ENCODE peak calls at places on chromosome 2, in six cellular contexts. C, M, P, R, A and V are unnamed samples.

GRCh38 chr2:113181491-113182051 is 7.8 kb downstream of the PSD4 start:
- DNase-seq in C (no peak), M (no peak), P (peak), R (no peak), A (no peak), V (no peak)

GRCh38 chr2:34012728-34013302 is 413.7 kb upstream of the FAM98A start:
- DNase-seq in C (peak), M (peak), P (peak), R (no peak), A (peak), V (no peak)

GRCh38 chr2:227052879-227053278 is 111.1 kb downstream of the COL4A4 start:
- DNase-seq in C (no peak), M (no peak), P (no peak), R (no peak), A (no peak), V (no peak)

GRCh38 chr2:235765181-235765820 is 271.5 kb downstream of the AGAP1 start:
- DNase-seq in C (peak), M (peak), P (no peak), R (no peak), A (no peak), V (no peak)

GRCh38 chr2:165794520-165794882 is 454 bp upstream of the GALNT3 start:
- DNase-seq in C (no peak), M (peak), P (peak), R (no peak), A (peak), V (peak)

GRCh38 chr2:174224665-174225288 is 23.6 kb downstream of the OLA1 start:
- DNase-seq in C (no peak), M (no peak), P (no peak), R (no peak), A (no peak), V (no peak)

GRCh38 chr2:61266653-61267505 is 104.9 kb downstream of the C2orf74 start:
- DNase-seq in C (no peak), M (no peak), P (no peak), R (no peak), A (no peak), V (no peak)

GRCh38 chr2:30272761-30273573 is 41.6 kb downstream of the LBH start:
- DNase-seq in C (peak), M (peak), P (no peak), R (no peak), A (no peak), V (peak)

DNA sequence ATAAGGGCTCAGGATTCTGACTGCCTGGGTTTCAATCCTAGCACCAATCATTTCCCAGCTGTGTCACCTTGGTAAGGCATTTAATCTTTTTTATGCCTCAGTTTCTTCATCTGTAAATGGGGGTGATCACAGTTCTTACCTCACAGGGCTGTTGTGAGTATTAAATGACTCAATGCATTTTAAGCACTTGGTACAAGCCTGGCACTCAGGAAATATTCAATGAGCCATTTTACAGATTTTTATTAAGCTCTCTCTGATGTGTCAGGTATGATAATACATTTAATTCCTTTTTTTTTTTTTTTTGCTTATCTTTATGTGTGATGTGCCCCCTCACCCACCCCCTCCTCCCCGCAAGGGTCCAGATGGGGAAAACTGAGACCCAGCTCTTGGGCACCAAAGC is 12.0 kb downstream of the SPEG start:
- DNase-seq in C (no peak), M (no peak), P (no peak), R (no peak), A (no peak), V (no peak)
- H3K4me3 ChIP-seq in C (no peak), M (no peak), P (no peak), R (no peak), A (no peak), V (no peak)

DNA sequence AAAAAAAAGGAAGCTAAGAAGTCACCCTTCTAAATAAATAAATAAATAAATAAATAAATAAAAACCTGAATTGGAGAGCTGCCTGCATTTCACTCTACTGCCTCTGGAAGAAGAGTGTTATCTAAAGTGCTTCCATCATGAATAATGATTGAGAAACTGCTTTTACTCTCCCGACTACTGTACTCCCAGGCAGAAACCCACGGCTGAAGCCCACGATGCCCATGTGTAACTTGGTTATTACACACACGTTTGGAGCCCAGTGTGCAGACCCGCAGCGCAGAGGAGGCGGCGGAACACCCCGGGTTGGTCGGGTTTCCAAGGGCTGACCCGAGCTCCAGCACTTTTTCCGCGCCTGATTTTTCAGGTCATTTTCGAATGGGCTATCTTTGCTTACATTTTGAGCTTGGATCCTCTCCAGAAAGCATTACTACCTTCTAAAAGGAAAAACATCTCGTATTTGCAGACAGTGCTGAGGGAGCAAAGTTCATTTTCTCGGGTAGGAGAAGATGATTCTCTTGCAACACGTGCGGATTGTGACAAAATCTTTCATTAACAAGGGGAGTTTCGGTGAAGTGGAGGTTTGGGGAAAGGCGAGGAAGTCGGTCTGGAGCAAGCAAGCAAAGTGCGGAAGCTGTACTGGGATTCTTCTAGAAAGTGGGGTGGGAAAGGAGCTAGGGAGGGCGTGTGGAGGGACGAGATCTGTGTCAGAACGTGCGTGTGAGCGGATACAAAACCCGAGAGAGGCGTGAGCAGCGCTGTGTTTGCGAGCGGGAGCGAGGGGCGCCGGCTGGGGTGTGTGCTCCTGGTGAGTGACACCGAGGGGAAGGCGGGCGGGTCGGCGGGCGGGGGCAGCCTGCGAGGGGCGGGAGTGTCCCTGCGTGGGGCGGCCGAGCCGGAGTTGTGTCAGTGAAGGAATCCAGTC is at the start of gene SPATS2L:
- DNase-seq in C (peak), M (peak), P (peak), R (no peak), A (peak), V (peak)
- TF ChIP-seq CTCF in C (no peak), M (no peak), P (no peak), R (no peak), A (no peak), V (no peak)

DNA sequence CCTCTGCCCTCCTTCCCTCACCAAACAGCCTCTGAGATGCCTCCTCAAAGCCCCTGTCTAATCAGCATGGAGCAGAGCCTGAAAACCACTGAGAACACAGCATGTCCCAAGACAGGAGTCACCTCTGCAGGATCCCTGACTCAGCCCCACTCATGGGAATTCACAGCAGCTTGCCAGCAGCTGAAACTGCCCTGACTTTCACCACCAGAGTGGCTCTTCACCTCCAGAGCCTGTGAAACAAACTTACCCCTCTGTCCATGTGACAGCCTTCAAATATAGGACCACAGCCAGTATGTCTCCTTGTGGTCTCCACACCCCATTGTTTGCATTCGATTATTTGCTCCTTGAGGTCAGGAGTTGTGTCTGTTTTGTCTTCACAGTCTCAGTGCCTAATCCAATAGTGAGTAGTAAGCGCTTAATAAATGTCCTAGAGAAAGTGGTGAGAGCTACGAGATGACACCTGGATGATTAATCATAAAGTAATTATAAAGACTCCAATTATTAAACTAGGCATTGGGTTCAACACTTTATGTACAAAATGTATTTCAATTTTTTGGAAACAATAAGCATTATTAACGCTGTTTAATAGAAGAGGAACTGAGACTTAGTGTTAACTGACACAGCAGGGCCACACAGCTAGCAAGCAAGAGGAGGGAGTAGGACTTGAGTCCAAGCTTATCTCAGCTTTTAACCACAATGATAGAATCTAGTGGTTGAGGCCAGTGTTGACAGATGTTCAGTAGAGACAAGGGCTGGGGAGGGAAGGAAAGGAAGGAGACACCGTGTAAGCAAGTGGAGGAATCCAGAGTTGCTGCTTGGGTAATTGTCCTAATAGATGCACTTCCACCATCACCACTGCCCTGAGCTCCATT is 358.6 kb upstream of the TNP1 start:
- DNase-seq in C (no peak), M (peak), P (no peak), R (no peak), A (no peak), V (no peak)
- TF ChIP-seq POLR2A in C (no peak), M (no peak), P (no peak), R (no peak), A (no peak), V (no peak)

DNA sequence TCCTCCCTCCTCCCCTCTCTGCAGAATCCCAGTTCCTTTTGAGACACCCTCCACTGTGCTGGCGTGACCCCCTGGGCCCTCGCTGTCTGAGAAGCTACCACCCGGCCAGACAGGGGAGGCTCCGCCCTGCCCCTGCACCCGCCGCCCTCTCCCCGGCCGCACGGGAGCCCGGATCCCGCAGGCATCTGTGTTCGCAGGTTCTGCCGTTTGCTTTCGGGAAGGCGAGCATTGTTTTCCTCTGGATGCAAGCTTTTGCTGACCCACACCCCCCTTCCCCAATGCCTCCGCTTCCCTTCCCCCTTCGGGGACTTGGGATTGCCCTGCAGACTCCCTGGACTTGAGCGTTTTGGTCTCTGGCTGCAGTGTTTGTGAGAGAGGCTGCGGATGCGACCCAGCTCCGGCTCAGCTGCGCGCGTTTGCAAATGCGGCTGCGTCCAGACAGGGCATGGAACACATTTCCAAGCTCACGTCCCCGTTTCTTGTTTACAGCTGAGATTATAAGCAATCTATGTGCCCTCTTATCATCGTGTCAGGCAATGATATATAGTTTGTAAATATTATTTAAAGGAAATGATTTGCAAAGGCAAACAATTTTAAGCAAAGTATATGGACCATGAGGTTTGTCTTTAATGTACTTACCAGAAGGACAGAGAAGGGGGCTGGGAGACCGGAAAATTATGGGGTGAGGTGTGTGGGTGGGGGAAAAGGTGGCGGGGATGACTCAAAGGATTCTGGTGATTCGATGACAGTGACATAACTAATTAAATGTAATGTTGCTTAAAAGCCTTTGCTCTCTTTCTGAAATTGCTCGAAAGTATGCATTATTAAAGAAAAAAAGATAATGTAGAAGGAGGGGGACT is 631.8 kb downstream of the NYAP2 start:
- DNase-seq in C (peak), M (peak), P (peak), R (no peak), A (peak), V (peak)
- H3K4me3 ChIP-seq in C (peak), M (peak), P (no peak), R (peak), A (peak), V (peak)

DNA sequence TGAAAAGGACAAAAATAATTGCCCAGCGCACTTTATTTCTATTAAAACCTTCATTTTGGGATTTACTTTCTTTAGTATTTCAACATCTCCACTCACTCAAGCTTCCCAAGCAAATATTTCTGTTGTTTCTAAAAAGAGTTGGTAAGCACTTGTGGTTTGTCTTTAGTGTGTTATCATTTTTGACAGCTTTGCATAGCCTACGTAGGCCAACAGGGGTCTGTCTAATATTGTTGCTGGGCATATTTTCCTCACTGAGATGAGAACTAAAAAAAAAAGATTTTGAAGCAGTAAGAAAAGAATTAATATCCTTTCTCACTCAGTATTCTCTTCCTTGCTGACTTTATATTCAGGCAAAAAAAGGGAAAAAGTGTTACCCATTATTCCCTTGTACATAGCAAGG is 494.1 kb downstream of the ARHGAP15 start:
- DNase-seq in C (no peak), M (no peak), P (no peak), R (no peak), A (no peak), V (no peak)
- TF ChIP-seq CTCF in C (no peak), M (peak), P (no peak), R (no peak), A (no peak), V (no peak)

GRCh38 chr2:85853499-85854165 is 35.2 kb downstream of the ST3GAL5 start:
- DNase-seq in C (no peak), M (no peak), P (no peak), R (no peak), A (no peak), V (no peak)
- TF ChIP-seq POLR2A in C (no peak), M (no peak), P (no peak), R (no peak), A (no peak), V (no peak)

GRCh38 chr2:129369437-129369836 is 610.0 kb upstream of the RAB6C start:
- DNase-seq in C (no peak), M (no peak), P (no peak), R (no peak), A (no peak), V (no peak)
- H3K4me3 ChIP-seq in C (no peak), M (no peak), P (no peak), R (no peak), A (no peak), V (no peak)

DNA sequence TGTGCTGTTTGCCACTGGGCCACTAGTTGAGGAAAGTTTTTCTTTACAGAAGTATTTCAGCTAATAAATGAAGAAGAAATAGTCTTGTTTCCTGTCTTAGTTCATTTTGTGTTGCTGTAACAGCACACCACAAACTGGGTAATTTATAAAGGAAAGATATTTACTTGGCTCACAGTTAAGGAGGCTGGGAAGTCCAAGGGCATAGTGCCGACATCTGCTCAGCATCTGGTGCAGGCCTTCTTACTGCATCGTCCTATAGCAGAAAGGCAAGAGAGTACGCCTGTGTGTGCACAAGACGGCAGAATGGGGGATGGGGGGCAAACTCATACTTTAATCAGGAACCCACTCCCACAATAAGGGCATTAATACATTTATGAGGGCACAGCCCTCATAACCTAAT is 88.1 kb downstream of the TCF7L1 start:
- DNase-seq in C (no peak), M (peak), P (no peak), R (no peak), A (no peak), V (peak)
- TF ChIP-seq CTCF in C (no peak), M (no peak), P (no peak), R (no peak), A (no peak), V (no peak)

DNA sequence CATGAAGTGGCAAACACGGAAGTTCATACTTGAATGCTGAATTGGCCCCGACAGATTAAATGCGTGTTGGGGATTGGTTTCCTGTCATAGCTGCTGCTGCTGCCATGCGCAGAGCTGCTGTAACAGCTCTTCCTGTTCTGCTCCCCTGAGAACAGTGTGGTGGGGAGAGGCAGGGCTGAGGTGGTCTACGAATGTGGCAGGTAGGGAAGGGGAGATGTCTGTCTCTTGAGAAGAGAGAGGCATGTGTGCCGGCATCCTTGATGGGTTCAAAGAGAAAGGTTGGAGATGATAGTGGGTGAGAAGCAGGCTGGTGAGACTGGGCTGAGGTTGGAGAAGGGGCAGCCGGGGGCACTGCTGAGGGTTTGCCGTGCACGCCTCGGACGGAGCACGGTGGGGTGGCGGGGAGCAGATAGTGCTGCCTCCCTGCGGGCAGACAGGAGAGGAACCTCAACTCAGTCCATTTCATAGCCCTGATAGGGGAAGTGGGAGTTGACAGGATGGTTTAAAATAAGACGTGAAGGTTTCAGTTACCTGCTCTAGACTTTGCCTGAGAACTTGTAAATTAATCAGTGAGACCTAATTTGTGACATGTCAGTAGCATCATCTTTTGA is 46.1 kb downstream of the TMEM185B start:
- DNase-seq in C (no peak), M (no peak), P (no peak), R (no peak), A (peak), V (peak)
- TF ChIP-seq POLR2A in C (no peak), M (no peak), P (no peak), R (no peak), A (no peak), V (no peak)

GRCh38 chr2:105774781-105775337 is 30.1 kb downstream of the NCK2 start:
- DNase-seq in C (no peak), M (no peak), P (no peak), R (no peak), A (no peak), V (peak)

GRCh38 chr2:105775809-105776559 is 31.3 kb downstream of the NCK2 start:
- DNase-seq in C (no peak), M (no peak), P (no peak), R (no peak), A (no peak), V (no peak)

GRCh38 chr2:105777071-105777482 is 32.4 kb downstream of the NCK2 start:
- DNase-seq in C (no peak), M (no peak), P (no peak), R (no peak), A (no peak), V (no peak)

GRCh38 chr2:105777506-105778343 is 33.0 kb downstream of the NCK2 start:
- DNase-seq in C (no peak), M (no peak), P (no peak), R (no peak), A (no peak), V (no peak)

GRCh38 chr2:105776560-105776928 is 31.8 kb downstream of the NCK2 start:
- DNase-seq in C (no peak), M (no peak), P (no peak), R (no peak), A (no peak), V (no peak)
- H3K4me3 ChIP-seq in C (no peak), M (no peak), P (no peak), R (no peak), A (no peak), V (no peak)